ENCODE peak calls at places on chromosomes 4 and X, in five cellular contexts. T, H, F, Q and A are unnamed samples.

GRCh38 chr4:172042714-172043114 is 229.5 kb downstream of the GALNTL6 start:
- DNase-seq in F (peak), T (no peak), Q (no peak), H (no peak), A (peak)

GRCh38 chrX:150731795-150732194 is 38.6 kb downstream of the MTMR1 start:
- DNase-seq in H (no peak), Q (peak), T (no peak), F (peak), A (no peak)

GRCh38 chr4:82988323-82988832 is 22.2 kb downstream of the LIN54 start:
- DNase-seq in T (no peak), F (peak), H (no peak), Q (peak), A (no peak)

GRCh38 chrX:100874240-100874798 is at the start of gene NOX1:
- DNase-seq in T (no peak), F (peak), Q (no peak), H (no peak), A (no peak)

GRCh38 chrX:9595131-9595530 is 130.3 kb downstream of the TBL1X start:
- DNase-seq in T (no peak), Q (peak), F (peak), H (no peak), A (no peak)

GRCh38 chr4:77193511-77194236 is 36.7 kb downstream of the CCNG2 start:
- DNase-seq in T (peak), H (peak), F (no peak), Q (no peak), A (no peak)

GRCh38 chr4:118915468-118915867 is 26.8 kb downstream of the SYNPO2 start:
- DNase-seq in H (no peak), T (no peak), Q (no peak), F (no peak), A (no peak)

GRCh38 chrX:15758140-15758539 is 20.1 kb downstream of the CA5B start:
- DNase-seq in F (no peak), Q (no peak), T (no peak), H (no peak), A (no peak)

GRCh38 chr4:140724780-140725179 is 31.4 kb downstream of the TBC1D9 start:
- DNase-seq in Q (no peak), H (no peak), F (peak), T (no peak), A (no peak)

GRCh38 chrX:53795583-53795982 is 109.1 kb upstream of the HUWE1 start:
- DNase-seq in T (no peak), H (peak), F (peak), Q (no peak), A (no peak)

GRCh38 chr4:25440478-25441030 is 63.5 kb downstream of the ANAPC4 start:
- DNase-seq in Q (no peak), T (no peak), H (no peak), F (peak), A (no peak)